ENCODE peak calls at places on chromosome 19, in five cellular contexts. One of them, this sample, is unnamed.

GRCh38 chr19:40219721-40220276 is 1.6 kb upstream of the TTC9B start:
- DNase-seq in stimulated activated CD4-positive, alpha-beta T cell treated with anti-CD3 and anti-CD28 coated beads, Interleukin-1b, Interleukin-23, amount 100 ng/mL, for 24 hours: no peak
- DNase-seq in fibroblast of gingiva: no peak
- DNase-seq in neural crest cell: no peak
- DNase-seq in skeletal muscle cell: peak
- DNase-seq in this sample: peak

GRCh38 chr19:4376245-4376990 is 23.9 kb downstream of the SH3GL1 start:
- DNase-seq in stimulated activated CD4-positive, alpha-beta T cell treated with anti-CD3 and anti-CD28 coated beads, Interleukin-1b, Interleukin-23, amount 100 ng/mL, for 24 hours: no peak
- DNase-seq in fibroblast of gingiva: no peak
- DNase-seq in neural crest cell: no peak
- DNase-seq in skeletal muscle cell: no peak
- DNase-seq in this sample: no peak

GRCh38 chr19:469833-470232 is 9.0 kb upstream of the SHC2 start:
- DNase-seq in stimulated activated CD4-positive, alpha-beta T cell treated with anti-CD3 and anti-CD28 coated beads, Interleukin-1b, Interleukin-23, amount 100 ng/mL, for 24 hours: no peak
- DNase-seq in fibroblast of gingiva: no peak
- DNase-seq in neural crest cell: no peak
- DNase-seq in skeletal muscle cell: no peak
- DNase-seq in this sample: no peak

GRCh38 chr19:3270908-3271307 is 46.4 kb downstream of the CELF5 start:
- DNase-seq in stimulated activated CD4-positive, alpha-beta T cell treated with anti-CD3 and anti-CD28 coated beads, Interleukin-1b, Interleukin-23, amount 100 ng/mL, for 24 hours: peak
- DNase-seq in fibroblast of gingiva: no peak
- DNase-seq in neural crest cell: peak
- DNase-seq in skeletal muscle cell: no peak
- DNase-seq in this sample: peak

GRCh38 chr19:17703823-17704463 is 15.3 kb upstream of the MAP1S start:
- DNase-seq in stimulated activated CD4-positive, alpha-beta T cell treated with anti-CD3 and anti-CD28 coated beads, Interleukin-1b, Interleukin-23, amount 100 ng/mL, for 24 hours: peak
- DNase-seq in fibroblast of gingiva: peak
- DNase-seq in neural crest cell: peak
- DNase-seq in skeletal muscle cell: no peak
- DNase-seq in this sample: peak

GRCh38 chr19:3950871-3951861 is 18.3 kb downstream of the NMRK2 start:
- DNase-seq in stimulated activated CD4-positive, alpha-beta T cell treated with anti-CD3 and anti-CD28 coated beads, Interleukin-1b, Interleukin-23, amount 100 ng/mL, for 24 hours: no peak
- DNase-seq in fibroblast of gingiva: no peak
- DNase-seq in neural crest cell: no peak
- DNase-seq in skeletal muscle cell: peak
- DNase-seq in this sample: no peak

GRCh38 chr19:33488826-33489225 is 32.8 kb downstream of the PEPD start:
- DNase-seq in stimulated activated CD4-positive, alpha-beta T cell treated with anti-CD3 and anti-CD28 coated beads, Interleukin-1b, Interleukin-23, amount 100 ng/mL, for 24 hours: no peak
- DNase-seq in fibroblast of gingiva: no peak
- DNase-seq in neural crest cell: no peak
- DNase-seq in skeletal muscle cell: no peak
- DNase-seq in this sample: no peak

GRCh38 chr19:290539-291521 is at the start of gene PLPP2:
- DNase-seq in stimulated activated CD4-positive, alpha-beta T cell treated with anti-CD3 and anti-CD28 coated beads, Interleukin-1b, Interleukin-23, amount 100 ng/mL, for 24 hours: no peak
- DNase-seq in fibroblast of gingiva: no peak
- DNase-seq in neural crest cell: no peak
- DNase-seq in skeletal muscle cell: no peak
- DNase-seq in this sample: no peak

GRCh38 chr19:13090511-13091231 is 12.0 kb downstream of the LYL1 start:
- DNase-seq in stimulated activated CD4-positive, alpha-beta T cell treated with anti-CD3 and anti-CD28 coated beads, Interleukin-1b, Interleukin-23, amount 100 ng/mL, for 24 hours: no peak
- DNase-seq in fibroblast of gingiva: no peak
- DNase-seq in neural crest cell: no peak
- DNase-seq in skeletal muscle cell: no peak
- DNase-seq in this sample: no peak

GRCh38 chr19:11797491-11797890 is 832 bp upstream of the ZNF491 start:
- DNase-seq in stimulated activated CD4-positive, alpha-beta T cell treated with anti-CD3 and anti-CD28 coated beads, Interleukin-1b, Interleukin-23, amount 100 ng/mL, for 24 hours: peak
- DNase-seq in fibroblast of gingiva: peak
- DNase-seq in neural crest cell: peak
- DNase-seq in skeletal muscle cell: peak
- DNase-seq in this sample: peak

GRCh38 chr19:38877781-38878574 is at the start of gene RINL:
- DNase-seq in stimulated activated CD4-positive, alpha-beta T cell treated with anti-CD3 and anti-CD28 coated beads, Interleukin-1b, Interleukin-23, amount 100 ng/mL, for 24 hours: peak
- DNase-seq in fibroblast of gingiva: no peak
- DNase-seq in neural crest cell: no peak
- DNase-seq in skeletal muscle cell: no peak
- DNase-seq in this sample: no peak

GRCh38 chr19:42075616-42076374 is at the start of gene ZNF574:
- DNase-seq in stimulated activated CD4-positive, alpha-beta T cell treated with anti-CD3 and anti-CD28 coated beads, Interleukin-1b, Interleukin-23, amount 100 ng/mL, for 24 hours: peak
- DNase-seq in fibroblast of gingiva: peak
- DNase-seq in neural crest cell: peak
- DNase-seq in skeletal muscle cell: peak
- DNase-seq in this sample: peak

GRCh38 chr19:41219924-41220567 is 1.0 kb downstream of the AXL start:
- DNase-seq in stimulated activated CD4-positive, alpha-beta T cell treated with anti-CD3 and anti-CD28 coated beads, Interleukin-1b, Interleukin-23, amount 100 ng/mL, for 24 hours: no peak
- DNase-seq in fibroblast of gingiva: peak
- DNase-seq in neural crest cell: no peak
- DNase-seq in skeletal muscle cell: no peak
- DNase-seq in this sample: peak

GRCh38 chr19:15548648-15549047 is 40.3 kb downstream of the CYP4F22 start:
- DNase-seq in stimulated activated CD4-positive, alpha-beta T cell treated with anti-CD3 and anti-CD28 coated beads, Interleukin-1b, Interleukin-23, amount 100 ng/mL, for 24 hours: no peak
- DNase-seq in fibroblast of gingiva: no peak
- DNase-seq in neural crest cell: no peak
- DNase-seq in skeletal muscle cell: no peak
- DNase-seq in this sample: no peak

This sample was measured in AG10803.